ENCODE peak calls at places on chromosomes 4 and X, in nine cellular contexts. Z is IMR-90; A is RWPE1; V is CD8-positive, alpha-beta T cell; E is CD4-positive, alpha-beta T cell; X is GM23338; M is lung; J is mesothelial cell of epicardium; D is choroid plexus epithelial cell. P is an unnamed sample.

GRCh38 chr4:187294861-187295260 is 571.2 kb upstream of the FAT1 start:
- DNase-seq in Z (peak), A (peak), V (no peak), E (no peak), X (no peak), M (no peak), J (no peak), D (peak), P (peak)

GRCh38 chrX:16222123-16222522 is 54.8 kb downstream of the MAGEB17 start:
- DNase-seq in Z (peak), A (no peak), V (no peak), E (no peak), X (no peak), M (no peak), J (no peak), D (peak), P (no peak)

GRCh38 chrX:37785569-37785968 is 5.7 kb downstream of the CYBB start:
- DNase-seq in Z (no peak), A (peak), V (no peak), E (no peak), X (no peak), M (no peak), J (no peak), D (no peak), P (peak)

GRCh38 chr4:96052827-96053226 is 212.9 kb downstream of the PDHA2 start:
- DNase-seq in Z (no peak), A (no peak), V (no peak), E (no peak), X (no peak), M (no peak), J (no peak), D (peak), P (peak)

GRCh38 chrX:70022608-70023007 is 27.1 kb downstream of the AWAT2 start:
- DNase-seq in Z (no peak), A (no peak), V (no peak), E (no peak), X (no peak), M (no peak), J (no peak), D (no peak), P (no peak)

GRCh38 chr4:167101035-167101434 is 133.3 kb downstream of the SPOCK3 start:
- DNase-seq in Z (no peak), A (no peak), V (no peak), E (no peak), X (no peak), M (no peak), J (no peak), D (no peak), P (no peak)

GRCh38 chr4:113397114-113397701 is 347.8 kb downstream of the ANK2 start:
- DNase-seq in Z (peak), A (no peak), V (no peak), E (no peak), X (no peak), M (no peak), J (no peak), D (peak), P (no peak)

GRCh38 chr4:126318376-126318775 is 1003.6 kb downstream of the FAT4 start:
- DNase-seq in Z (no peak), A (no peak), V (no peak), E (no peak), X (no peak), M (no peak), J (no peak), D (no peak), P (no peak)

GRCh38 chr4:80732010-80732409 is 298.5 kb upstream of the BMP3 start:
- DNase-seq in Z (peak), A (no peak), V (no peak), E (no peak), X (no peak), M (no peak), J (no peak), D (peak), P (peak)

GRCh38 chrX:104324461-104324860 is 69.7 kb upstream of the ESX1 start:
- DNase-seq in Z (no peak), A (no peak), V (no peak), E (no peak), X (no peak), M (no peak), J (no peak), D (no peak), P (no peak)

GRCh38 chrX:26958261-26958660 is 504.9 kb downstream of the PPP4R3C start:
- DNase-seq in Z (no peak), A (no peak), V (no peak), E (no peak), X (no peak), M (no peak), J (no peak), D (no peak), P (no peak)

GRCh38 chr4:153023692-153024394 is 87.7 kb downstream of the FHDC1 start:
- DNase-seq in Z (no peak), A (peak), V (no peak), E (no peak), X (no peak), M (no peak), J (no peak), D (no peak), P (peak)

GRCh38 chrX:41313419-41313818 is 20.5 kb upstream of the DDX3X start:
- DNase-seq in Z (peak), A (no peak), V (no peak), E (no peak), X (no peak), M (no peak), J (no peak), D (peak), P (no peak)

GRCh38 chr4:168836482-168836881 is 173.6 kb downstream of the CBR4 start:
- DNase-seq in Z (no peak), A (no peak), V (no peak), E (no peak), X (no peak), M (no peak), J (no peak), D (no peak), P (no peak)

GRCh38 chr4:41921476-41921875 is 13.8 kb upstream of the TMEM33 start:
- DNase-seq in Z (no peak), A (no peak), V (no peak), E (no peak), X (peak), M (no peak), J (no peak), D (no peak), P (no peak)

GRCh38 chr4:26748805-26749204 is 111.8 kb upstream of the STIM2 start:
- DNase-seq in Z (no peak), A (no peak), V (no peak), E (no peak), X (no peak), M (no peak), J (no peak), D (no peak), P (no peak)

GRCh38 chr4:153197301-153197700 is 6.9 kb upstream of the TRIM2 start:
- DNase-seq in Z (no peak), A (no peak), V (no peak), E (no peak), X (no peak), M (no peak), J (no peak), D (no peak), P (no peak)

GRCh38 chrX:46587753-46588171 is 14.2 kb downstream of the CHST7 start:
- DNase-seq in Z (no peak), A (no peak), V (no peak), E (no peak), X (no peak), M (no peak), J (no peak), D (no peak), P (no peak)

GRCh38 chrX:45309096-45309495 is 108.4 kb upstream of the DIPK2B start:
- DNase-seq in Z (peak), A (no peak), V (no peak), E (no peak), X (no peak), M (no peak), J (no peak), D (peak), P (no peak)

GRCh38 chr4:97911236-97911906 is 231.9 kb downstream of the STPG2 start:
- DNase-seq in Z (no peak), A (no peak), V (no peak), E (no peak), X (peak), M (no peak), J (no peak), D (no peak), P (no peak)

GRCh38 chr4:97912151-97912550 is 231.1 kb downstream of the STPG2 start:
- DNase-seq in Z (no peak), A (no peak), V (no peak), E (no peak), X (no peak), M (no peak), J (no peak), D (no peak), P (no peak)

DNA sequence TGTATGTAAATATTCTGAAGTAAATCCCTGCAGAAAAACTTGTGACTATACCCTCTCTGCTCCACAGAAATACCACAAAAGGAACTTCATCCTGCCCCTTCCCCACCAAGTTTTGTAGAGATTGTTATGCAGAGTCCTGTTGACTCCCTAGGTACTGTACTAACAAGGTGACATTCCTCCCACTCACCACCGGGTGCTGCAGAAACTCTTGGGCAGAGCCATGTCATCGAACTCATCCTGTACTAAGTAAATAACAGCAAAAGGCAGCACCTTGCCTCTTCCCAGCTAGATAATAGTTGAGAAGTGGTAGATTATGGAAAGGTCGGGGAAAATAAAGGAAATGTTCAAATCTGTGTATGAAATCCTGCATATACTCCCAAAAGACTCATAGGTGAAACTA is 233.3 kb downstream of the STPG2 start:
- DNase-seq in Z (no peak), A (peak), V (no peak), E (no peak), X (peak), M (no peak), J (no peak), D (peak), P (no peak)
- TF ChIP-seq CTCF in Z (no peak), A (peak), V (no peak), E (no peak), X (peak), M (no peak), J (no peak), D (no peak), P (peak)

GRCh38 chr4:156659983-156660382 is 311.6 kb downstream of the PDGFC start:
- DNase-seq in Z (no peak), A (no peak), V (no peak), E (no peak), X (no peak), M (no peak), J (no peak), D (no peak), P (no peak)
- TF ChIP-seq CTCF in Z (no peak), A (no peak), V (no peak), E (no peak), X (no peak), M (no peak), J (no peak), D (no peak), P (no peak)

DNA sequence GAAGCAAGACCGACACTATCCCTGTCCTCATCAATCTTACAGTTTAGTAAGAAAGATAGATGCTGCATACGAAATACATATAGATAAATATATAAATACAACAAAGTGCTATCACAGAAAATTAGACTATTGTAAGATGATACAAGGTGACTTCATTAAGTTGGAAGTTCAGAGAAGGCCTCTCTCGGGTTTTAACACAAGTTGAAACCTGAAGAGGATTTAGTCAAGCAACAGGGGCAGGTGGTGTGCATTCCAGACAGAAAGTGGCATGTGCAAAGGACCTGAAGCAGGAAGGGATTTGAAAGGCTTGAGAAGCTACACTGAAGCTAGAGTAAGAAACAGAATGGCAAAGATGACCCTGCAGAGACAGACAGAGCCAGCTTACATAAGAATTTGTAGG is 36.5 kb downstream of the USP46 start:
- DNase-seq in Z (no peak), A (no peak), V (no peak), E (no peak), X (no peak), M (no peak), J (no peak), D (no peak), P (peak)
- TF ChIP-seq CTCF in Z (no peak), A (no peak), V (no peak), E (no peak), X (no peak), M (no peak), J (no peak), D (no peak), P (no peak)

DNA sequence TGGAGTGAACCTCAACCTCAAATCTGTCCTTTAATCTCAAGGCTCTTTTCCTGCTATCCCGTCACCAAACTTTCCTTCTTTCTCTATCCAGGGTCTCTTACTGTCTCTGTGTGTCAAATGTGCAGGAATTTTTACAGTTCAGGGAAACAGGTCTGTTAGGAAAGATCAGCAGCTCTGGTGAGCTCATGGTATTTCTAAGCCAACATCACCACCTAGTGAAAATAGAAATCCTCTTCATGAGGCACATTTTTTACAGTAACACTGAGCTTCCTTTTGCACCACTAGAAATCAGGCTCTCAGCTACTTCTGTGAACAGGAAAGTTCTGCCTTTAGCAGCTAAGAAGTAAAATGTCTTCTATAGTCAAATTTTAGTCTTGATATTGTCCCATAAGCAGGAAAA is 39.6 kb downstream of the NUDT11 start:
- DNase-seq in Z (no peak), A (no peak), V (no peak), E (no peak), X (peak), M (no peak), J (no peak), D (peak), P (no peak)
- TF ChIP-seq CTCF in Z (no peak), A (no peak), V (no peak), E (no peak), X (peak), M (no peak), J (no peak), D (no peak), P (no peak)

GRCh38 chr4:3724319-3725231 is 41.6 kb upstream of the ADRA2C start:
- DNase-seq in Z (no peak), A (no peak), V (no peak), E (no peak), X (peak), M (no peak), J (no peak), D (no peak), P (peak)
- TF ChIP-seq CTCF in Z (no peak), A (no peak), V (no peak), E (no peak), X (no peak), M (no peak), J (no peak), D (no peak), P (no peak)

DNA sequence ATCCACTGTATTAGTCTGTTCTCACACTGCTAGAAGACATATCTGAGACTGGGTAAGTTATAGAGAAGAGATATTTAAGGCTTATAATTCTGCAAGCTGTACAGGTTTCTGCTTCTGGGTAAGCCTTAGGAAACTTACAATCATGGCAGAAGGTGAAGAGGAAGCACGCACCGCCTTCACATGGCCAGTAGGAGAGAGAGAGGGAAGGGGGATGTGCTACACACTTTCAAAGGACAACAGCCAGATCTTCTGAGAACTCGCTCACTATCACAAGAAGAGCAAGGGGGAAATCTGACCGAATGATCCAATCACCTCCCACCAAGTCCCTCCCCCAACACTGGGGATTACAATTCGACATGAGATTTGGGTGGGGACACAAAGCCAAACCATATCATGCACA is 13.0 kb downstream of the FRYL start:
- DNase-seq in Z (no peak), A (no peak), V (no peak), E (no peak), X (peak), M (no peak), J (no peak), D (no peak), P (no peak)
- TF ChIP-seq CTCF in Z (no peak), A (no peak), V (no peak), E (no peak), X (peak), M (no peak), J (no peak), D (no peak), P (no peak)

P was measured in mammary epithelial cell.